ENCODE peak calls at places on chromosomes 12 and 14, in eight cellular contexts. X is CD4-positive, alpha-beta memory T cell; P is ovary; Z is CD4-positive, CD25-positive, alpha-beta regulatory T cell; Y is glomerular endothelial cell; V is T-cell; R is amygdala; N is body of pancreas. S is an unnamed sample.

GRCh38 chr14:53399057-53399456 is 245.9 kb upstream of the DDHD1 start:
- DNase-seq in R (no peak), Z (no peak), Y (no peak), V (no peak), P (no peak), N (no peak), X (no peak), S (peak; percentile 31)

GRCh38 chr12:48954781-48955501 is 2.3 kb downstream of the ARF3 start:
- DNase-seq in N (no peak), Z (no peak), P (no peak), Y (no peak), R (no peak), X (no peak), V (no peak), S (no peak)

GRCh38 chr14:69715725-69716482 is 51.0 kb upstream of the SRSF5 start:
- DNase-seq in Y (no peak), R (peak; percentile 51), N (peak; percentile 53), Z (no peak), V (no peak), X (no peak), P (peak; percentile 68), S (peak; percentile 79)

GRCh38 chr14:87148655-87149054 is 844.3 kb downstream of the GALC start:
- DNase-seq in Y (no peak), Z (no peak), N (no peak), X (no peak), R (no peak), V (no peak), P (no peak), S (peak; percentile 15)

GRCh38 chr12:43882578-43883178 is 46.8 kb downstream of the TMEM117 start:
- DNase-seq in R (no peak), Z (no peak), Y (peak; percentile 27), N (peak; percentile 33), V (no peak), X (peak; percentile 53), P (no peak), S (peak; percentile 87)

GRCh38 chr14:61350427-61350826 is 29.0 kb downstream of the PRKCH start:
- DNase-seq in Z (no peak), X (no peak), N (no peak), Y (no peak), V (peak; percentile 15), P (no peak), R (no peak), S (no peak)

GRCh38 chr12:96824074-96824837 is 82.8 kb upstream of the NEDD1 start:
- DNase-seq in Z (no peak), V (no peak), X (peak; percentile 3), N (no peak), P (no peak), R (no peak), Y (no peak), S (no peak)

GRCh38 chr14:24106672-24107271 is 7.8 kb upstream of the DCAF11 start:
- DNase-seq in X (no peak), N (no peak), P (no peak), R (no peak), Y (no peak), V (no peak), Z (no peak), S (no peak)

GRCh38 chr12:74791365-74791764 is 253.7 kb downstream of the ATXN7L3B start:
- DNase-seq in V (no peak), X (no peak), Y (no peak), Z (no peak), P (no peak), N (no peak), R (no peak), S (peak; percentile 59)

GRCh38 chr12:65522956-65523857 is 244.7 kb downstream of the MSRB3 start:
- DNase-seq in V (no peak), Z (no peak), X (no peak), Y (no peak), N (no peak), R (no peak), P (no peak), S (peak; percentile 48)

GRCh38 chr14:54695196-54695595 is 128.3 kb downstream of the SAMD4A start:
- DNase-seq in X (no peak), P (no peak), N (no peak), Z (no peak), Y (no peak), R (no peak), V (no peak), S (no peak)

S was measured in adipocyte.